ENCODE peak calls at places on chromosomes 7 and 10, in nine cellular contexts. S is transverse colon, U is SK-N-SH, D is glutamatergic neuron, R is cardiac muscle cell, V is astrocyte of the cerebellum, W is RWPE1, H is fibroblast of the aortic adventitia, F is progenitor cell of endocrine pancreas. G is an unnamed sample.

GRCh38 chr7:129851810-129852209 is 101.0 kb downstream of the UBE2H start:
- DNase-seq in S (no peak), U (no peak), D (no peak), R (no peak), V (no peak), W (no peak), H (no peak), F (no peak), G (no peak)

GRCh38 chr10:6314620-6315205 is 112.0 kb downstream of the PFKFB3 start:
- DNase-seq in S (peak; percentile 19), U (no peak), D (no peak), R (no peak), V (no peak), W (no peak), H (no peak), F (no peak), G (no peak)

GRCh38 chr7:857661-858060 is 18.7 kb upstream of the GET4 start:
- DNase-seq in S (no peak), U (no peak), D (no peak), R (no peak), V (no peak), W (no peak), H (no peak), F (no peak), G (no peak)

GRCh38 chr7:117941138-117941810 is 68.0 kb upstream of the CTTNBP2 start:
- DNase-seq in S (no peak), U (no peak), D (no peak), R (no peak), V (no peak), W (no peak), H (peak; percentile 74), F (no peak), G (no peak)

GRCh38 chr7:51005074-51005473 is 222.4 kb upstream of the GRB10 start:
- DNase-seq in S (no peak), U (no peak), D (no peak), R (no peak), V (no peak), W (no peak), H (no peak), F (no peak), G (no peak)

GRCh38 chr10:5945561-5946418 is 31.6 kb downstream of the IL15RA start:
- DNase-seq in S (peak; percentile 43), U (no peak), D (no peak), R (peak; percentile 98), V (peak; percentile 99), W (peak; percentile 77), H (peak; percentile 99), F (no peak), G (peak; percentile 21)

GRCh38 chr7:28748934-28749584 is 209.1 kb downstream of the TRIL start:
- DNase-seq in S (no peak), U (no peak), D (no peak), R (no peak), V (no peak), W (peak; percentile 74), H (peak; percentile 59), F (no peak), G (no peak)

GRCh38 chr7:22156205-22156604 is 200.7 kb downstream of the RAPGEF5 start:
- DNase-seq in S (no peak), U (no peak), D (no peak), R (peak; percentile 45), V (peak; percentile 49), W (peak; percentile 67), H (peak; percentile 68), F (no peak), G (no peak)

GRCh38 chr10:58412502-58412961 is 27.3 kb downstream of the TFAM start:
- DNase-seq in S (no peak), U (no peak), D (no peak), R (peak; percentile 45), V (peak; percentile 92), W (no peak), H (peak; percentile 39), F (no peak), G (no peak)

GRCh38 chr10:22252286-22252800 is 34.5 kb upstream of the EBLN1 start:
- DNase-seq in S (peak; percentile 27), U (peak; percentile 81), D (peak; percentile 18), R (peak; percentile 84), V (no peak), W (no peak), H (peak; percentile 67), F (peak; percentile 33), G (no peak)

DNA sequence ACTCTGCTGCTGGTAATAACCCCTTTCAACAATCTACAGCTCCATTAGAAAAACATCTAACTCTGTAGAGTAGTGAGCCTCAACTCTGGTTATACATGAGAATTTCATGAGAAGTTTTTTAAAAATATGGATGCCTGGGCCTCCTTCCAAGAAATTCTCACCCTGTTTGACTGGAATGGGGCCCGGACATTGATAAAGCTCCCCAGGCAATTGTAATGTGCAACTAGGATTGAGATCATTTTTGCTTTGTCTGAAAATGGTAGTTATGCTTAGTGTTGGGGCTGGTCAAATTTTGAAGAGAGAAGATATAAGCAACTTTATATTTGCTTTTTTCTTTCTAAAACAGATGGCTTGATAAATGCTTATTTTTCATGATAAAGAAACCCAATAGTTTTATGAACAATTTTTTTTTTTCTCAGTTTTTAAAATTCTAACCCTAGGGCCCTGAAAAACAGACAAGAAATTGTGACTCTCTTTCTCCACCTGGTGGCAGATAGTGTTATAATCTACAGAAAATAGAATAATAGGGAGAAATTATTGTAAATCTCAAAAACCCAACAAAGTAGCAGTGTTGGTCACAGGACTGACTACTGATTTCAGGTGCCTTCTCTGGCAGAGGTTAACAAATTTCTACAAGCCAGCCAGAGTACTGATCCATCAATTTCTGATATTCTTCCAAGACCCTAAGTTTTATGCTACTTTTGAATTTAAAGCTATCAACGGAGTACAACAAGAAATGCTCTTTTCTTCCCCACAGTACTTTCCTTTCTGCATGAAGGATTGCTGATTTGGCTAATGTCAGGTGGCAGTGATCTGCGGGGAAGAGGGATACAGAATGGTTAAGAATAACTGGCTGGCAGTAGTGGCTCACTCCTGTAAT is 174.8 kb downstream of the DKK1 start:
- DNase-seq in S (no peak), U (peak; percentile 38), D (no peak), R (peak; percentile 68), V (peak; percentile 43), W (peak; percentile 25), H (peak; percentile 83), F (no peak), G (no peak)
- TF ChIP-seq CTCF in S (peak; percentile 52), U (peak; percentile 75), D (peak; percentile 79), R (peak; percentile 55), V (peak; percentile 37), W (peak; percentile 64), H (peak; percentile 51), F (peak; percentile 78), G (peak; percentile 93)

GRCh38 chr7:7354674-7355073 is 172.3 kb downstream of the C1GALT1 start:
- DNase-seq in S (no peak), U (no peak), D (no peak), R (no peak), V (no peak), W (no peak), H (no peak), F (no peak), G (no peak)

GRCh38 chr7:7349156-7349555 is 166.8 kb downstream of the C1GALT1 start:
- DNase-seq in S (no peak), U (no peak), D (no peak), R (no peak), V (no peak), W (no peak), H (no peak), F (no peak), G (no peak)

GRCh38 chr7:7351156-7351555 is 168.8 kb downstream of the C1GALT1 start:
- DNase-seq in S (no peak), U (no peak), D (no peak), R (no peak), V (no peak), W (no peak), H (no peak), F (no peak), G (no peak)

GRCh38 chr7:7351832-7352231 is 169.5 kb downstream of the C1GALT1 start:
- DNase-seq in S (no peak), U (no peak), D (no peak), R (no peak), V (no peak), W (no peak), H (no peak), F (no peak), G (no peak)

DNA sequence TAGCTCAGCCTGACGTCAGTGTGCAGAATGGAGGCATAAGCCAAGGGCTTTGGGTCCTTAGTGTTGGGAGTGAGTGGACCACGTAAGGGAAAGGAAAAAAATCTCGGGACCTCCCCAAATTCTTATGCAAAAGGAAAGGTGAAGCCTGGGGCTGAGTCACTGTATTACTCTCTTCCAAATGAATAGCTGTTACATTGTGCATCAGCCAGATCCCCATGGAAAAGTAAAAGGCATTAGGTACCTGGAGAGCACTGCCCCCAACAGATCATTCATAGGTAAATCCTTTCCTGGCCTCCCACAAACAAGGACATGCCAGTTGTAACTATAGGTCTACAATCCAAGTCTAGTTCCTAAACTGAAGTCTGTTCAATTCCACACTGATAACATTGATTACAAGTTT is 170.5 kb downstream of the C1GALT1 start:
- DNase-seq in S (no peak), U (no peak), D (no peak), R (no peak), V (no peak), W (peak; percentile 15), H (no peak), F (no peak), G (no peak)
- TF ChIP-seq CTCF in S (no peak), U (no peak), D (no peak), R (no peak), V (no peak), W (no peak), H (no peak), F (peak; percentile 12), G (no peak)

GRCh38 chr7:78609281-78609680 is 810.7 kb downstream of the PHTF2 start:
- DNase-seq in S (no peak), U (no peak), D (no peak), R (no peak), V (no peak), W (no peak), H (no peak), F (no peak), G (no peak)

GRCh38 chr7:78601728-78602127 is 803.2 kb downstream of the PHTF2 start:
- DNase-seq in S (no peak), U (no peak), D (no peak), R (no peak), V (no peak), W (no peak), H (no peak), F (no peak), G (no peak)

GRCh38 chr7:78605131-78605530 is 806.6 kb downstream of the PHTF2 start:
- DNase-seq in S (no peak), U (no peak), D (no peak), R (no peak), V (no peak), W (no peak), H (peak; percentile 18), F (no peak), G (no peak)

DNA sequence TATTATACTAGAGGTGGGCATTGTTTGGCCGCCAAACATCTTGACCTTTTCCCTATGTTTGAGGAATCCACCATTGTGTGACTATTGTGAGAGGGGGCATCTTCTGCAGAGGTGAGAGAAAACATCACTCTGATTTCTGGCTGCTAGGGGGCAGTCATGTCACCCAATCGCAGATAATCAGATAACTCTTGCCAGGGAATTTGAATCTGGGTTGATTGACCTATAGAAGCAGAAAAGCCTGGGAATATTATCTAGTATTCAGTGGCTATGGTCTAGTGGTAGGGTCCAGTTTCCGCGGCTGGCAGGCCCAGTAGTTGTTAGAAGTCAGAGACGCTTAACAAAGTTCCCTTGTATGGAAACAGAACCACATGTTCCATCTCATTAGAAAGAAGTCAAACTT is 808.5 kb downstream of the PHTF2 start:
- DNase-seq in S (no peak), U (no peak), D (peak; percentile 25), R (no peak), V (no peak), W (no peak), H (no peak), F (no peak), G (no peak)
- TF ChIP-seq CTCF in S (no peak), U (peak; percentile 53), D (peak; percentile 56), R (no peak), V (peak; percentile 47), W (no peak), H (no peak), F (peak; percentile 15), G (peak; percentile 38)

GRCh38 chr10:71459513-71459912 is 62.8 kb downstream of the CDH23 start:
- DNase-seq in S (no peak), U (no peak), D (no peak), R (no peak), V (no peak), W (no peak), H (no peak), F (no peak), G (no peak)
- TF ChIP-seq CTCF in S (no peak), U (no peak), D (no peak), R (no peak), V (no peak), W (no peak), H (no peak), F (no peak), G (no peak)

G was measured in chondrocyte.